ENCODE peak calls at places on chromosomes 12 and 14, in eight cellular contexts. One of them, this sample, is unnamed.

GRCh38 chr14:101665478-101666078 is 95.9 kb upstream of the PPP2R5C start:
- DNase-seq in hepatocyte: peak
- DNase-seq in heart right ventricle: no peak
- DNase-seq in skeletal muscle cell: peak
- DNase-seq in caudate nucleus: no peak
- DNase-seq in SK-N-SH: peak
- DNase-seq in A172: peak
- DNase-seq in Peyer's patch: no peak
- DNase-seq in this sample: peak

GRCh38 chr12:14007638-14008037 is 26.2 kb upstream of the GRIN2B start:
- DNase-seq in heart right ventricle: no peak
- DNase-seq in SK-N-SH: no peak
- DNase-seq in Peyer's patch: no peak
- DNase-seq in skeletal muscle cell: no peak
- DNase-seq in hepatocyte: no peak
- DNase-seq in caudate nucleus: no peak
- DNase-seq in A172: no peak
- DNase-seq in this sample: no peak

GRCh38 chr14:104087981-104088850 is 2.7 kb downstream of the ASPG start:
- DNase-seq in heart right ventricle: no peak
- DNase-seq in hepatocyte: peak
- DNase-seq in caudate nucleus: no peak
- DNase-seq in Peyer's patch: peak
- DNase-seq in SK-N-SH: no peak
- DNase-seq in A172: no peak
- DNase-seq in skeletal muscle cell: no peak
- DNase-seq in this sample: no peak

GRCh38 chr12:6295187-6295811 is 15.2 kb upstream of the PLEKHG6 start:
- DNase-seq in hepatocyte: peak
- DNase-seq in Peyer's patch: peak
- DNase-seq in skeletal muscle cell: no peak
- DNase-seq in heart right ventricle: no peak
- DNase-seq in caudate nucleus: no peak
- DNase-seq in A172: peak
- DNase-seq in SK-N-SH: peak
- DNase-seq in this sample: peak

GRCh38 chr14:22723814-22724213 is 42.7 kb upstream of the OXA1L start:
- DNase-seq in skeletal muscle cell: no peak
- DNase-seq in heart right ventricle: no peak
- DNase-seq in SK-N-SH: no peak
- DNase-seq in hepatocyte: no peak
- DNase-seq in Peyer's patch: no peak
- DNase-seq in caudate nucleus: no peak
- DNase-seq in A172: no peak
- DNase-seq in this sample: no peak

GRCh38 chr12:68950511-68950910 is 17.5 kb upstream of the CPM start:
- DNase-seq in skeletal muscle cell: no peak
- DNase-seq in A172: no peak
- DNase-seq in caudate nucleus: no peak
- DNase-seq in SK-N-SH: no peak
- DNase-seq in hepatocyte: no peak
- DNase-seq in Peyer's patch: no peak
- DNase-seq in heart right ventricle: no peak
- DNase-seq in this sample: no peak

GRCh38 chr12:65999564-66000280 is 130.8 kb downstream of the LLPH start:
- DNase-seq in caudate nucleus: no peak
- DNase-seq in skeletal muscle cell: peak
- DNase-seq in SK-N-SH: no peak
- DNase-seq in hepatocyte: no peak
- DNase-seq in A172: peak
- DNase-seq in heart right ventricle: no peak
- DNase-seq in Peyer's patch: no peak
- DNase-seq in this sample: no peak

GRCh38 chr14:93133476-93133875 is 17.8 kb upstream of the ITPK1 start:
- DNase-seq in skeletal muscle cell: peak
- DNase-seq in SK-N-SH: no peak
- DNase-seq in caudate nucleus: no peak
- DNase-seq in hepatocyte: peak
- DNase-seq in Peyer's patch: no peak
- DNase-seq in heart right ventricle: no peak
- DNase-seq in A172: no peak
- DNase-seq in this sample: peak

GRCh38 chr14:53999061-53999488 is 42.5 kb upstream of the BMP4 start:
- DNase-seq in skeletal muscle cell: peak
- DNase-seq in SK-N-SH: no peak
- DNase-seq in caudate nucleus: no peak
- DNase-seq in A172: peak
- DNase-seq in heart right ventricle: no peak
- DNase-seq in Peyer's patch: no peak
- DNase-seq in hepatocyte: peak
- DNase-seq in this sample: peak

GRCh38 chr12:29589852-29590251 is 92.4 kb upstream of the OVCH1 start:
- DNase-seq in caudate nucleus: no peak
- DNase-seq in heart right ventricle: no peak
- DNase-seq in A172: no peak
- DNase-seq in Peyer's patch: no peak
- DNase-seq in skeletal muscle cell: no peak
- DNase-seq in hepatocyte: no peak
- DNase-seq in SK-N-SH: no peak
- DNase-seq in this sample: no peak

GRCh38 chr12:66627270-66627987 is 51.4 kb downstream of the GRIP1 start:
- DNase-seq in hepatocyte: no peak
- DNase-seq in A172: no peak
- DNase-seq in Peyer's patch: no peak
- DNase-seq in skeletal muscle cell: no peak
- DNase-seq in SK-N-SH: no peak
- DNase-seq in caudate nucleus: no peak
- DNase-seq in heart right ventricle: peak
- DNase-seq in this sample: no peak

GRCh38 chr12:92077530-92077929 is 68.1 kb downstream of the BTG1 start:
- DNase-seq in A172: no peak
- DNase-seq in skeletal muscle cell: no peak
- DNase-seq in Peyer's patch: no peak
- DNase-seq in hepatocyte: no peak
- DNase-seq in SK-N-SH: no peak
- DNase-seq in caudate nucleus: no peak
- DNase-seq in heart right ventricle: no peak
- DNase-seq in this sample: no peak

GRCh38 chr14:63677891-63678379 is 36.3 kb upstream of the WDR89 start:
- DNase-seq in caudate nucleus: no peak
- DNase-seq in heart right ventricle: no peak
- DNase-seq in skeletal muscle cell: peak
- DNase-seq in Peyer's patch: no peak
- DNase-seq in hepatocyte: peak
- DNase-seq in A172: peak
- DNase-seq in SK-N-SH: no peak
- DNase-seq in this sample: peak

GRCh38 chr12:50734409-50735263 is 29.3 kb upstream of the ATF1 start:
- DNase-seq in Peyer's patch: no peak
- DNase-seq in SK-N-SH: peak
- DNase-seq in caudate nucleus: no peak
- DNase-seq in heart right ventricle: no peak
- DNase-seq in hepatocyte: peak
- DNase-seq in skeletal muscle cell: no peak
- DNase-seq in A172: peak
- DNase-seq in this sample: no peak

GRCh38 chr12:112422531-112422930 is 3.8 kb downstream of the PTPN11 start:
- DNase-seq in SK-N-SH: no peak
- DNase-seq in A172: no peak
- DNase-seq in caudate nucleus: peak
- DNase-seq in heart right ventricle: no peak
- DNase-seq in skeletal muscle cell: no peak
- DNase-seq in hepatocyte: peak
- DNase-seq in Peyer's patch: no peak
- DNase-seq in this sample: peak

GRCh38 chr12:105706321-105706972 is 376.0 kb downstream of the C12orf75 start:
- DNase-seq in skeletal muscle cell: peak
- DNase-seq in hepatocyte: no peak
- DNase-seq in SK-N-SH: no peak
- DNase-seq in caudate nucleus: no peak
- DNase-seq in A172: peak
- DNase-seq in Peyer's patch: no peak
- DNase-seq in heart right ventricle: peak
- DNase-seq in this sample: peak

GRCh38 chr14:68704736-68705720 is 87.8 kb downstream of the ZFP36L1 start:
- DNase-seq in A172: peak
- DNase-seq in hepatocyte: no peak
- DNase-seq in skeletal muscle cell: no peak
- DNase-seq in heart right ventricle: no peak
- DNase-seq in caudate nucleus: no peak
- DNase-seq in SK-N-SH: no peak
- DNase-seq in Peyer's patch: no peak
- DNase-seq in this sample: no peak

GRCh38 chr12:15608406-15608805 is 180.8 kb downstream of the EPS8 start:
- DNase-seq in Peyer's patch: no peak
- DNase-seq in heart right ventricle: no peak
- DNase-seq in skeletal muscle cell: no peak
- DNase-seq in A172: no peak
- DNase-seq in caudate nucleus: no peak
- DNase-seq in hepatocyte: no peak
- DNase-seq in SK-N-SH: no peak
- DNase-seq in this sample: no peak

GRCh38 chr14:76942288-76942778 is 86.2 kb downstream of the IRF2BPL start:
- DNase-seq in SK-N-SH: no peak
- DNase-seq in skeletal muscle cell: no peak
- DNase-seq in hepatocyte: no peak
- DNase-seq in caudate nucleus: no peak
- DNase-seq in A172: no peak
- DNase-seq in heart right ventricle: no peak
- DNase-seq in Peyer's patch: no peak
- DNase-seq in this sample: no peak

GRCh38 chr12:48788852-48789775 is at the start of gene ADCY6:
- DNase-seq in A172: peak
- DNase-seq in Peyer's patch: peak
- DNase-seq in SK-N-SH: peak
- DNase-seq in hepatocyte: peak
- DNase-seq in caudate nucleus: peak
- DNase-seq in skeletal muscle cell: peak
- DNase-seq in heart right ventricle: peak
- DNase-seq in this sample: peak

GRCh38 chr14:96917442-96917963 is 120.3 kb downstream of the VRK1 start:
- DNase-seq in A172: no peak
- DNase-seq in Peyer's patch: no peak
- DNase-seq in SK-N-SH: no peak
- DNase-seq in caudate nucleus: no peak
- DNase-seq in skeletal muscle cell: no peak
- DNase-seq in heart right ventricle: no peak
- DNase-seq in hepatocyte: no peak
- DNase-seq in this sample: no peak

GRCh38 chr14:60381909-60382308 is 104.0 kb downstream of the C14orf39 start:
- DNase-seq in skeletal muscle cell: no peak
- DNase-seq in caudate nucleus: no peak
- DNase-seq in SK-N-SH: no peak
- DNase-seq in hepatocyte: no peak
- DNase-seq in A172: no peak
- DNase-seq in Peyer's patch: no peak
- DNase-seq in heart right ventricle: no peak
- DNase-seq in this sample: no peak

GRCh38 chr14:76829016-76829365 is 2.8 kb downstream of the LRRC74A start:
- DNase-seq in Peyer's patch: no peak
- DNase-seq in heart right ventricle: peak
- DNase-seq in caudate nucleus: no peak
- DNase-seq in hepatocyte: no peak
- DNase-seq in SK-N-SH: no peak
- DNase-seq in skeletal muscle cell: no peak
- DNase-seq in A172: no peak
- DNase-seq in this sample: no peak

GRCh38 chr12:84507914-84508313 is 404.7 kb downstream of the SLC6A15 start:
- DNase-seq in caudate nucleus: no peak
- DNase-seq in heart right ventricle: no peak
- DNase-seq in A172: no peak
- DNase-seq in skeletal muscle cell: no peak
- DNase-seq in SK-N-SH: peak
- DNase-seq in hepatocyte: no peak
- DNase-seq in Peyer's patch: no peak
- DNase-seq in this sample: peak

GRCh38 chr12:131321988-131322387 is 368.3 kb downstream of the ADGRD1 start:
- DNase-seq in heart right ventricle: no peak
- DNase-seq in A172: no peak
- DNase-seq in hepatocyte: no peak
- DNase-seq in skeletal muscle cell: no peak
- DNase-seq in Peyer's patch: no peak
- DNase-seq in caudate nucleus: no peak
- DNase-seq in SK-N-SH: no peak
- DNase-seq in this sample: no peak

GRCh38 chr12:101277443-101277842 is 2.5 kb upstream of the UTP20 start:
- DNase-seq in hepatocyte: no peak
- DNase-seq in SK-N-SH: no peak
- DNase-seq in A172: no peak
- DNase-seq in skeletal muscle cell: no peak
- DNase-seq in caudate nucleus: no peak
- DNase-seq in Peyer's patch: no peak
- DNase-seq in heart right ventricle: no peak
- DNase-seq in this sample: peak

GRCh38 chr12:49097381-49097780 is 2.8 kb upstream of the DHH start:
- DNase-seq in caudate nucleus: no peak
- DNase-seq in skeletal muscle cell: no peak
- DNase-seq in hepatocyte: no peak
- DNase-seq in A172: no peak
- DNase-seq in Peyer's patch: no peak
- DNase-seq in heart right ventricle: no peak
- DNase-seq in SK-N-SH: no peak
- DNase-seq in this sample: no peak

GRCh38 chr12:92863255-92863654 is 65.8 kb downstream of the EEA1 start:
- DNase-seq in skeletal muscle cell: no peak
- DNase-seq in heart right ventricle: no peak
- DNase-seq in Peyer's patch: no peak
- DNase-seq in SK-N-SH: no peak
- DNase-seq in A172: no peak
- DNase-seq in hepatocyte: no peak
- DNase-seq in caudate nucleus: no peak
- DNase-seq in this sample: no peak

GRCh38 chr14:95151561-95151960 is 5.8 kb downstream of the DICER1 start:
- DNase-seq in SK-N-SH: no peak
- DNase-seq in Peyer's patch: no peak
- DNase-seq in hepatocyte: no peak
- DNase-seq in A172: no peak
- DNase-seq in skeletal muscle cell: no peak
- DNase-seq in heart right ventricle: no peak
- DNase-seq in caudate nucleus: no peak
- DNase-seq in this sample: no peak

GRCh38 chr12:43337571-43338497 is 214.2 kb downstream of the ADAMTS20 start:
- DNase-seq in skeletal muscle cell: no peak
- DNase-seq in heart right ventricle: no peak
- DNase-seq in hepatocyte: no peak
- DNase-seq in A172: no peak
- DNase-seq in SK-N-SH: no peak
- DNase-seq in caudate nucleus: no peak
- DNase-seq in Peyer's patch: no peak
- DNase-seq in this sample: no peak

GRCh38 chr12:79692860-79693605 is 2.3 kb upstream of the PAWR start:
- DNase-seq in A172: peak
- DNase-seq in heart right ventricle: no peak
- DNase-seq in Peyer's patch: no peak
- DNase-seq in skeletal muscle cell: no peak
- DNase-seq in caudate nucleus: no peak
- DNase-seq in hepatocyte: no peak
- DNase-seq in SK-N-SH: no peak
- DNase-seq in this sample: no peak

GRCh38 chr12:104929926-104930325 is 28.2 kb downstream of the SLC41A2 start:
- DNase-seq in A172: peak
- DNase-seq in Peyer's patch: no peak
- DNase-seq in SK-N-SH: no peak
- DNase-seq in caudate nucleus: no peak
- DNase-seq in hepatocyte: no peak
- DNase-seq in heart right ventricle: no peak
- DNase-seq in skeletal muscle cell: no peak
- DNase-seq in this sample: no peak

GRCh38 chr12:418432-418831 is 17.0 kb downstream of the CCDC77 start:
- DNase-seq in heart right ventricle: no peak
- DNase-seq in A172: no peak
- DNase-seq in Peyer's patch: no peak
- DNase-seq in hepatocyte: no peak
- DNase-seq in SK-N-SH: no peak
- DNase-seq in skeletal muscle cell: no peak
- DNase-seq in caudate nucleus: no peak
- DNase-seq in this sample: no peak

GRCh38 chr14:22226381-22226780 is 362.6 kb downstream of the DAD1 start:
- DNase-seq in A172: no peak
- DNase-seq in hepatocyte: no peak
- DNase-seq in skeletal muscle cell: no peak
- DNase-seq in Peyer's patch: no peak
- DNase-seq in SK-N-SH: no peak
- DNase-seq in caudate nucleus: no peak
- DNase-seq in heart right ventricle: no peak
- DNase-seq in this sample: no peak